ENCODE peak calls at places on chromosomes 16 and 17, in five cellular contexts. D is Peyer's patch, N is BJ, X is HCT116, L is GM20000. P is an unnamed sample.

GRCh38 chr16:86354641-86355040 is 155.7 kb upstream of the FOXF1 start:
- DNase-seq in D (no peak), N (no peak), X (no peak), L (no peak), P (no peak)

GRCh38 chr17:77898521-77899434 is 59.7 kb upstream of the TNRC6C start:
- DNase-seq in D (peak), N (no peak), X (no peak), L (no peak), P (no peak)

GRCh38 chr16:69761983-69762842 is at the start of gene WWP2:
- DNase-seq in D (peak), N (no peak), X (peak), L (peak), P (peak)

GRCh38 chr17:44898768-44899073 is 524 bp downstream of the EFTUD2 start:
- DNase-seq in D (no peak), N (no peak), X (no peak), L (no peak), P (no peak)

GRCh38 chr17:75633484-75634375 is 496 bp downstream of the SMIM5 start:
- DNase-seq in D (peak), N (peak), X (peak), L (peak), P (peak)

GRCh38 chr17:44921122-44921882 is 6.0 kb upstream of the GFAP start:
- DNase-seq in D (peak), N (no peak), X (no peak), L (no peak), P (no peak)

GRCh38 chr16:26987631-26988030 is 79.1 kb upstream of the C16orf82 start:
- DNase-seq in D (no peak), N (peak), X (no peak), L (no peak), P (no peak)

GRCh38 chr17:32861979-32862378 is 14.9 kb downstream of the MYO1D start:
- DNase-seq in D (no peak), N (no peak), X (no peak), L (no peak), P (no peak)

GRCh38 chr16:11742041-11742535 is 569 bp downstream of the TXNDC11 start:
- DNase-seq in D (peak), N (no peak), X (no peak), L (peak), P (no peak)

GRCh38 chr16:60166-60565 is 6.5 kb downstream of the SNRNP25 start:
- DNase-seq in D (no peak), N (no peak), X (no peak), L (no peak), P (no peak)

GRCh38 chr16:1632638-1632970 is 20.4 kb downstream of the CRAMP1 start:
- DNase-seq in D (no peak), N (no peak), X (no peak), L (no peak), P (no peak)

GRCh38 chr16:29996773-29997250 is 771 bp downstream of the INO80E start:
- DNase-seq in D (no peak), N (no peak), X (no peak), L (no peak), P (no peak)

GRCh38 chr16:705748-706188 is at the start of gene FBXL16:
- DNase-seq in D (no peak), N (no peak), X (no peak), L (no peak), P (no peak)

GRCh38 chr17:58272367-58273280 is 8.1 kb downstream of the MPO start:
- DNase-seq in D (no peak), N (no peak), X (no peak), L (no peak), P (no peak)

GRCh38 chr17:58269557-58270291 is 11.0 kb downstream of the MPO start:
- DNase-seq in D (no peak), N (no peak), X (no peak), L (no peak), P (no peak)

GRCh38 chr17:58268774-58269556 is 11.8 kb downstream of the MPO start:
- DNase-seq in D (no peak), N (no peak), X (no peak), L (no peak), P (no peak)

GRCh38 chr17:58271532-58271931 is 9.2 kb downstream of the MPO start:
- DNase-seq in D (no peak), N (no peak), X (no peak), L (no peak), P (no peak)

DNA sequence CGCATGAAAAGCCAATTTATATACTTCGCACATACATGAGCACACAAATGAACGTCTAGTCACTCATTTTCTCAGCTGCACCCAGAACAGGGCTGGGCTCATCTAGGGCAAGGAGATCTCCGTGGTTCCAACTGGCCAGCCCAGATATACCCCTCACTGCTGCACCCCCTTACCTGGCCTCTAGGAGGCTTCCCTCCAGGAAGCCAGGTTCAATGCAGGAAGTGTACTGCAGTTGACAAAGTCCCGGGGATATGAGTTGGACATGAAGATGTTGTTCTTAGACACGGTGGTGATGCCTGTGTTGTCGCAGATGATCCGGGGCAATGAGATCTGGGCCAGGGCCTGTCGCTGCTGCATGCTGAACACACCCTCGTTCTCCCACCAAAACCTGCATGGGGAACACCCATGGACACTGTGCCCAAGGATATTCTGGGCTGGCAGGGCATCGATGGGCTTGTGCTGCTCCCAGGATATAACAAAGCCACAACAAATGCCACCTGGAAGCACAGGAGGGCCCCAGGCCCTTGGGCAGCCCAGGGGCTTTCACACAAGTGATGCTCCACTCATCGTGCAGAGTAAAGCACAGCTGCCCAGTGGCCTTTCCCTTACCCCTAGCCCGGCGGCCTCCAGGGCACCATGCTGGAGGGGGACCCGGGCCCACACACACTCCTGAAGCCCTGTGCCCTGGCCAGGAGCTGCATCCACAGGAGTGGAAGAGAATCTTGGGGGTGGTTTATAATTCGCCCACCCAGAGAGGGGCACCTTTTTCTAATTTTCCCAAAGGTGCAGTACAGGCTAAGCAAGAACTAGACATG is 10.1 kb downstream of the MPO start:
- DNase-seq in D (no peak), N (no peak), X (peak), L (no peak), P (no peak)
- TF ChIP-seq CTCF in D (no peak), N (no peak), X (no peak), L (no peak), P (no peak)

GRCh38 chr17:6471531-6472465 is 27.5 kb downstream of the PIMREG start:
- DNase-seq in D (no peak), N (no peak), X (no peak), L (no peak), P (no peak)
- TF ChIP-seq CTCF in D (no peak), N (peak), X (no peak), L (no peak), P (no peak)

GRCh38 chr17:68484458-68484857 is 27.2 kb upstream of the WIPI1 start:
- DNase-seq in D (no peak), N (no peak), X (no peak), L (no peak), P (no peak)
- TF ChIP-seq CTCF in D (no peak), N (no peak), X (no peak), L (no peak), P (no peak)

DNA sequence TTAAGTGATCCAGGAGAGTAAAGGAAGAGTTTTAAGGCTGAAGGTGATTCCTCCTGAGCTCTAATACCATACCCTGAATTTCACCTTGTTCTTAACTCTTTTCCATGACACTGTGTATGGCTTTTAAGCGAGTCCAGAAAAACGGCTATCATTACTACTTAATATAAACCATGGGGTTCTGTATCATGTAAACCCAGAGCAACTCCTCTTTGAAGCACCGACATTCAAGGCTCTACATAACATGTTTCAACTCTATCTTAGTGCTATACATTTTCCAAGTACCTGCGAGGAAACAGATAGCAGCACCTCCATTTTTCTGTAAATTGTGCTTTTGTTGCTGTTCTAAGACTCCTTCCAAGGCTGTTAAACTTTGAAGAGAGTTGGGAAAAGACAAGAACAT is 4.0 kb downstream of the STAT5B start:
- DNase-seq in D (no peak), N (no peak), X (no peak), L (no peak), P (no peak)
- TF ChIP-seq CTCF in D (no peak), N (no peak), X (no peak), L (no peak), P (no peak)

DNA sequence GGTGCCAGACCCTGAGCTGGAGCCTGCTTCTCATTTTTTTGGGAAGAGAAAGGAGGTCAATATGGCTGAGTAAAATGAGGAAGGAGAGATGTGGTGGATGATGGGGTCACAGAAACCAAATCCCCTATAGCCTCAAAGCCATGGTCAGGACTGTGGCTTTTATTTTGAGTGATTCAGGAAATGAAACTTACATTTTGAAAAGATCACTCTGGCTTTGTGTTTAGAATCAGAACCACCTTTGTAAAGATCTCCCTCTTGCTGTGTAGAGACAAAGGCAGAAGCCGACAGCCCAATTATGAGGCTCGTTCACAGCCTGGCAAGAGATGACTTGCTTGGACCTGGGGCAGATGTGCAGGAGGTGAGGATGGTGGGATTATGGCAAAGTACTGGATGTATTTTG is 121.6 kb upstream of the ANKFN1 start:
- DNase-seq in D (no peak), N (no peak), X (no peak), L (no peak), P (no peak)
- TF ChIP-seq CTCF in D (no peak), N (no peak), X (no peak), L (no peak), P (no peak)

GRCh38 chr17:9577402-9577709 is 914 bp downstream of the CFAP52 start:
- DNase-seq in D (no peak), N (no peak), X (no peak), L (no peak), P (no peak)
- TF ChIP-seq CTCF in D (no peak), N (no peak), X (no peak), L (no peak), P (no peak)

DNA sequence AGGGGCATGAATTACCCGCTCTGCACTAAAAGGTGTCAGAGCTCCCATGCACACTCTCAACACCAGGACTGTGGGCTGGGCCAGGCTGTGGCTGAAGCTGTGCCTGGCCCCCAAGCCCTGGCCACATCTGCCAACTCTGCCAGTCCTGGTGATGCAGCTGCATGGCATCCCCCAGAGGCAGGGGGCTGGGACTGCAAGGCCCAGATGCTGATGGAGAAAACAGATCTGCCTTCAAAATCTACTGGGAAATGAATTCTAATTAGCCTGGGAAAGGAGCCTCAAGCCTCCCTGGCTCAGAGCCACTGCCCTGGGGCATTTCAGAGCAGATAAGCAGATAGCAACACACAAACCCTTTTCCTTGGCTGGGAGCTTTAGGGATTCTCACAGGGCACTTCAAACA is 3.4 kb downstream of the CHST6 start:
- DNase-seq in D (no peak), N (no peak), X (no peak), L (no peak), P (no peak)
- TF ChIP-seq CTCF in D (no peak), N (no peak), X (peak), L (no peak), P (no peak)

GRCh38 chr17:40714473-40714872 is 10.9 kb upstream of the KRT24 start:
- DNase-seq in D (no peak), N (no peak), X (no peak), L (no peak), P (no peak)
- TF ChIP-seq CTCF in D (no peak), N (no peak), X (no peak), L (no peak), P (no peak)

GRCh38 chr17:4560837-4561241 is 462 bp upstream of the GGT6 start:
- DNase-seq in D (peak), N (no peak), X (no peak), L (no peak), P (no peak)
- TF ChIP-seq CTCF in D (no peak), N (peak), X (peak), L (no peak), P (no peak)

P was measured in activated B cell treated with CpG ODN at 0.5 μM for 24 hours.